ENCODE peak calls at places on chromosome 13, in eight cellular contexts. H is left ventricle myocardium inferior, V is RWPE2, G is H1, W is cardiac muscle cell, F is thyroid gland, K is right lobe of liver, O is fibroblast of lung. Z is an unnamed sample.

GRCh38 chr13:42594577-42595571 is 20.9 kb downstream of the TNFSF11 start:
- DNase-seq in K (no peak), V (no peak), G (no peak), W (peak; percentile 93), H (no peak), F (peak; percentile 60), O (peak; percentile 92), Z (no peak)

GRCh38 chr13:41291246-41291645 is 19.8 kb upstream of the NAA16 start:
- DNase-seq in K (no peak), F (no peak), O (no peak), G (no peak), W (no peak), H (no peak), V (no peak), Z (no peak)

GRCh38 chr13:110757296-110757695 is 43.8 kb downstream of the ING1 start:
- DNase-seq in V (no peak), H (no peak), O (no peak), K (no peak), F (no peak), W (no peak), G (no peak), Z (no peak)

GRCh38 chr13:99982021-99982740 is 597 bp downstream of the ZIC2 start:
- DNase-seq in G (no peak), O (no peak), W (no peak), F (peak; percentile 34), H (no peak), K (peak; percentile 52), V (no peak), Z (peak; percentile 70)

GRCh38 chr13:89457977-89458376 is 1786.8 kb downstream of the SLITRK5 start:
- DNase-seq in K (no peak), H (no peak), W (peak; percentile 85), V (no peak), O (peak; percentile 55), G (no peak), F (no peak), Z (no peak)

GRCh38 chr13:35512271-35512920 is 35.9 kb upstream of the MAB21L1 start:
- DNase-seq in G (no peak), F (no peak), H (no peak), O (peak; percentile 97), K (no peak), V (no peak), W (peak; percentile 97), Z (no peak)

GRCh38 chr13:26011996-26012688 is 39.7 kb downstream of the SHISA2 start:
- DNase-seq in O (no peak), G (no peak), V (no peak), W (peak; percentile 65), H (no peak), K (no peak), F (peak; percentile 49), Z (no peak)

GRCh38 chr13:41954226-41954625 is 6.7 kb downstream of the VWA8 start:
- DNase-seq in O (no peak), W (no peak), H (no peak), K (no peak), G (no peak), V (no peak), F (no peak), Z (no peak)

GRCh38 chr13:48902421-48902820 is 73.3 kb upstream of the FNDC3A start:
- DNase-seq in F (no peak), O (peak; percentile 46), H (no peak), V (no peak), G (peak; percentile 9), W (peak; percentile 36), K (no peak), Z (no peak)

GRCh38 chr13:101217086-101217485 is 199.2 kb downstream of the NALCN start:
- DNase-seq in G (no peak), W (no peak), O (peak; percentile 26), H (no peak), V (no peak), F (no peak), K (no peak), Z (no peak)

GRCh38 chr13:111177081-111177711 is 62.1 kb downstream of the ARHGEF7 start:
- DNase-seq in O (peak; percentile 48), F (peak; percentile 17), H (peak; percentile 75), G (no peak), W (peak; percentile 84), K (no peak), V (no peak), Z (no peak)

GRCh38 chr13:37369618-37370017 is 228.9 kb downstream of the POSTN start:
- DNase-seq in H (no peak), O (peak; percentile 33), G (no peak), K (no peak), V (no peak), F (no peak), W (peak; percentile 30), Z (no peak)

GRCh38 chr13:78100481-78100880 is 181.8 kb upstream of the EDNRB start:
- DNase-seq in O (no peak), G (no peak), F (no peak), K (no peak), V (no peak), H (no peak), W (no peak), Z (no peak)

GRCh38 chr13:105510363-105510762 is 1025.1 kb downstream of the EFNB2 start:
- DNase-seq in K (no peak), F (no peak), H (no peak), O (no peak), V (no peak), W (no peak), G (no peak), Z (no peak)

GRCh38 chr13:97133955-97134354 is 88.2 kb upstream of the MBNL2 start:
- DNase-seq in G (no peak), K (no peak), F (no peak), H (no peak), V (no peak), W (no peak), O (no peak), Z (no peak)

GRCh38 chr13:71634605-71635443 is 232.2 kb downstream of the DACH1 start:
- DNase-seq in O (no peak), V (no peak), F (no peak), G (no peak), H (no peak), W (peak; percentile 25), K (no peak), Z (no peak)

GRCh38 chr13:83618966-83619365 is 263.3 kb downstream of the SLITRK1 start:
- DNase-seq in O (peak; percentile 6), W (peak; percentile 9), K (no peak), F (no peak), H (no peak), V (no peak), G (no peak), Z (no peak)

GRCh38 chr13:23868521-23868920 is 20.7 kb downstream of the MIPEP start:
- DNase-seq in W (peak; percentile 52), G (no peak), H (no peak), V (no peak), K (no peak), O (peak; percentile 92), F (no peak), Z (no peak)

GRCh38 chr13:75636339-75637095 is 387 bp downstream of the LMO7 start:
- DNase-seq in G (no peak), H (peak; percentile 16), O (peak; percentile 39), W (peak; percentile 18), K (no peak), F (peak; percentile 68), V (no peak), Z (no peak)

GRCh38 chr13:80665792-80666333 is 324.9 kb upstream of the SPRY2 start:
- DNase-seq in F (no peak), K (no peak), O (no peak), H (no peak), G (no peak), W (peak; percentile 12), V (no peak), Z (no peak)

GRCh38 chr13:106533101-106533939 is 2.1 kb downstream of the EFNB2 start:
- DNase-seq in K (peak; percentile 86), W (peak; percentile 90), O (peak; percentile 88), F (peak; percentile 90), H (peak; percentile 81), V (peak; percentile 73), G (no peak), Z (peak; percentile 85)

GRCh38 chr13:33312150-33312908 is 26.8 kb upstream of the STARD13 start:
- DNase-seq in G (no peak), V (no peak), O (peak; percentile 58), F (no peak), K (no peak), W (peak; percentile 36), H (no peak), Z (no peak)

GRCh38 chr13:30418075-30418715 is 4.1 kb upstream of the UBE2L5 start:
- DNase-seq in O (no peak), K (no peak), V (no peak), F (no peak), W (no peak), G (no peak), H (no peak), Z (no peak)

GRCh38 chr13:73266640-73267180 is 207.9 kb downstream of the KLF5 start:
- DNase-seq in F (no peak), H (no peak), V (no peak), K (no peak), G (no peak), W (no peak), O (no peak), Z (no peak)

GRCh38 chr13:107551521-107551920 is 663.8 kb downstream of the LIG4 start:
- DNase-seq in V (no peak), H (no peak), O (peak; percentile 23), G (no peak), F (no peak), K (no peak), W (peak; percentile 16), Z (no peak)

GRCh38 chr13:22138947-22139346 is 468.1 kb downstream of the FGF9 start:
- DNase-seq in W (no peak), O (no peak), K (no peak), V (no peak), G (no peak), F (no peak), H (no peak), Z (no peak)

GRCh38 chr13:41660426-41660825 is 203.1 kb downstream of the RGCC start:
- DNase-seq in V (no peak), W (no peak), G (no peak), O (no peak), F (no peak), H (no peak), K (no peak), Z (no peak)

GRCh38 chr13:113897966-113898365 is 34.1 kb upstream of the GAS6 start:
- DNase-seq in W (no peak), F (peak; percentile 73), V (no peak), K (no peak), O (no peak), H (no peak), G (no peak), Z (no peak)
- H3K27ac ChIP-seq in W (no peak overlapping the region), F (peak overlapping the region; percentile 47), V (peak overlapping the region; percentile 99), K (no peak overlapping the region), O (peak overlapping the region; percentile 86), H (no peak overlapping the region), G (no peak overlapping the region), Z (no peak overlapping the region)

GRCh38 chr13:114109646-114110045 is 22.8 kb downstream of the RASA3 start:
- DNase-seq in O (no peak), H (no peak), F (no peak), K (peak; percentile 59), W (no peak), V (peak; percentile 61), G (no peak), Z (no peak)
- H3K4me1 ChIP-seq in O (peaks cover 69% of the 10 kb centered on the region), H (peaks cover 36% of the 10 kb centered on the region), F (peaks cover 15% of the 10 kb centered on the region), K (no peaks in the 10 kb centered on the region), W (peaks cover 32% of the 10 kb centered on the region), V (no peaks in the 10 kb centered on the region), G (peaks cover 31% of the 10 kb centered on the region), Z (peaks cover 19% of the 10 kb centered on the region)

GRCh38 chr13:19959141-19959830 is 759 bp downstream of the ZMYM2 start:
- DNase-seq in O (peak; percentile 47), H (peak; percentile 57), G (no peak), F (peak; percentile 55), K (peak; percentile 77), W (peak; percentile 61), V (peak; percentile 58), Z (peak; percentile 84)
- TF ChIP-seq CTCF in O (peak; percentile 10), H (no peak), G (peak; percentile 0), F (peak; percentile 19), K (no peak), W (no peak), V (no peak), Z (peak; percentile 5)

GRCh38 chr13:50636007-50636704 is 207.3 kb downstream of the DLEU7 start:
- DNase-seq in H (no peak), K (no peak), G (peak; percentile 27), V (no peak), F (no peak), O (no peak), W (peak; percentile 68), Z (no peak)
- H3K27ac ChIP-seq in H (peak overlapping the region; percentile 34), K (no peak overlapping the region), G (peak overlapping the region; percentile 13), V (no peak overlapping the region), F (no peak overlapping the region), O (no peak overlapping the region), W (no peak overlapping the region), Z (peak overlapping the region; percentile 61)

Z was measured in suprapubic skin.